ENCODE peak calls at places on chromosome 15, in ten cellular contexts. One of them, this sample, is unnamed. For H3K27me3, the result is how much of the 10 kb centered on the place peaks cover.

GRCh38 chr15:39833515-39833981 is 50.9 kb upstream of the FSIP1 start:
- DNase-seq in testis: no peak
- DNase-seq in brain microvascular endothelial cell: no peak
- DNase-seq in dorsolateral prefrontal cortex: no peak
- DNase-seq in AG04450: no peak
- DNase-seq in CD8-positive, alpha-beta T cell: no peak
- DNase-seq in BE2C: no peak
- DNase-seq in K562: no peak
- DNase-seq in right cardiac atrium: no peak
- DNase-seq in neuronal stem cell: no peak
- DNase-seq in this sample: no peak

GRCh38 chr15:53978248-53978906 is at the start of gene UNC13C:
- DNase-seq in CD8-positive, alpha-beta T cell: no peak
- DNase-seq in testis: peak
- DNase-seq in dorsolateral prefrontal cortex: peak
- DNase-seq in K562: no peak
- DNase-seq in AG04450: no peak
- DNase-seq in BE2C: peak
- DNase-seq in neuronal stem cell: peak
- DNase-seq in right cardiac atrium: peak
- DNase-seq in brain microvascular endothelial cell: peak
- DNase-seq in this sample: peak

GRCh38 chr15:100189849-100190248 is 151.9 kb downstream of the ADAMTS17 start:
- DNase-seq in dorsolateral prefrontal cortex: no peak
- DNase-seq in K562: no peak
- DNase-seq in neuronal stem cell: no peak
- DNase-seq in CD8-positive, alpha-beta T cell: no peak
- DNase-seq in right cardiac atrium: no peak
- DNase-seq in brain microvascular endothelial cell: no peak
- DNase-seq in AG04450: no peak
- DNase-seq in BE2C: peak
- DNase-seq in testis: no peak
- DNase-seq in this sample: no peak

GRCh38 chr15:45637552-45638033 is 2.8 kb downstream of the SQOR start:
- DNase-seq in testis: peak
- DNase-seq in right cardiac atrium: peak
- DNase-seq in AG04450: peak
- DNase-seq in brain microvascular endothelial cell: peak
- DNase-seq in neuronal stem cell: no peak
- DNase-seq in CD8-positive, alpha-beta T cell: peak
- DNase-seq in BE2C: no peak
- DNase-seq in dorsolateral prefrontal cortex: peak
- DNase-seq in K562: no peak
- DNase-seq in this sample: no peak

GRCh38 chr15:71685420-71685993 is 124.8 kb upstream of the NR2E3 start:
- DNase-seq in AG04450: no peak
- DNase-seq in testis: no peak
- DNase-seq in dorsolateral prefrontal cortex: no peak
- DNase-seq in BE2C: no peak
- DNase-seq in right cardiac atrium: no peak
- DNase-seq in brain microvascular endothelial cell: no peak
- DNase-seq in neuronal stem cell: no peak
- DNase-seq in K562: no peak
- DNase-seq in CD8-positive, alpha-beta T cell: no peak
- DNase-seq in this sample: no peak

GRCh38 chr15:72782993-72783562 is 480 bp downstream of the ADPGK start:
- DNase-seq in brain microvascular endothelial cell: no peak
- DNase-seq in dorsolateral prefrontal cortex: no peak
- DNase-seq in CD8-positive, alpha-beta T cell: peak
- DNase-seq in right cardiac atrium: peak
- DNase-seq in BE2C: no peak
- DNase-seq in testis: peak
- DNase-seq in neuronal stem cell: no peak
- DNase-seq in K562: no peak
- DNase-seq in AG04450: no peak
- DNase-seq in this sample: no peak

GRCh38 chr15:100663066-100663465 is 60.7 kb downstream of the ASB7 start:
- DNase-seq in brain microvascular endothelial cell: no peak
- DNase-seq in AG04450: no peak
- DNase-seq in neuronal stem cell: peak
- DNase-seq in right cardiac atrium: no peak
- DNase-seq in BE2C: peak
- DNase-seq in CD8-positive, alpha-beta T cell: no peak
- DNase-seq in testis: no peak
- DNase-seq in K562: peak
- DNase-seq in dorsolateral prefrontal cortex: no peak
- DNase-seq in this sample: peak

GRCh38 chr15:65521355-65521754 is 3.9 kb upstream of the DPP8 start:
- DNase-seq in testis: no peak
- DNase-seq in neuronal stem cell: no peak
- DNase-seq in CD8-positive, alpha-beta T cell: no peak
- DNase-seq in K562: no peak
- DNase-seq in BE2C: no peak
- DNase-seq in dorsolateral prefrontal cortex: no peak
- DNase-seq in brain microvascular endothelial cell: no peak
- DNase-seq in AG04450: no peak
- DNase-seq in right cardiac atrium: no peak
- DNase-seq in this sample: no peak

GRCh38 chr15:71396536-71397125 is 281.4 kb downstream of the THSD4 start:
- DNase-seq in neuronal stem cell: no peak
- DNase-seq in testis: no peak
- DNase-seq in K562: no peak
- DNase-seq in dorsolateral prefrontal cortex: no peak
- DNase-seq in BE2C: no peak
- DNase-seq in CD8-positive, alpha-beta T cell: no peak
- DNase-seq in AG04450: no peak
- DNase-seq in right cardiac atrium: no peak
- DNase-seq in brain microvascular endothelial cell: no peak
- DNase-seq in this sample: no peak

GRCh38 chr15:55485273-55485672 is 22.8 kb downstream of the DNAAF4 start:
- DNase-seq in dorsolateral prefrontal cortex: no peak
- DNase-seq in brain microvascular endothelial cell: no peak
- DNase-seq in right cardiac atrium: no peak
- DNase-seq in AG04450: no peak
- DNase-seq in neuronal stem cell: no peak
- DNase-seq in BE2C: no peak
- DNase-seq in testis: no peak
- DNase-seq in K562: no peak
- DNase-seq in CD8-positive, alpha-beta T cell: no peak
- DNase-seq in this sample: no peak

GRCh38 chr15:40925863-40926658 is 3.1 kb upstream of the DLL4 start:
- DNase-seq in CD8-positive, alpha-beta T cell: no peak
- DNase-seq in testis: no peak
- DNase-seq in brain microvascular endothelial cell: no peak
- DNase-seq in BE2C: no peak
- DNase-seq in dorsolateral prefrontal cortex: no peak
- DNase-seq in neuronal stem cell: no peak
- DNase-seq in K562: peak
- DNase-seq in right cardiac atrium: no peak
- DNase-seq in AG04450: no peak
- DNase-seq in this sample: peak

GRCh38 chr15:41936155-41936554 is 36.2 kb downstream of the EHD4 start:
- DNase-seq in AG04450: no peak
- DNase-seq in CD8-positive, alpha-beta T cell: no peak
- DNase-seq in right cardiac atrium: no peak
- DNase-seq in testis: no peak
- DNase-seq in dorsolateral prefrontal cortex: no peak
- DNase-seq in BE2C: no peak
- DNase-seq in brain microvascular endothelial cell: no peak
- DNase-seq in K562: no peak
- DNase-seq in neuronal stem cell: no peak
- DNase-seq in this sample: no peak

GRCh38 chr15:32861741-32862140 is 143.9 kb downstream of the GREM1 start:
- DNase-seq in right cardiac atrium: peak
- DNase-seq in K562: no peak
- DNase-seq in testis: peak
- DNase-seq in AG04450: no peak
- DNase-seq in brain microvascular endothelial cell: peak
- DNase-seq in neuronal stem cell: peak
- DNase-seq in dorsolateral prefrontal cortex: no peak
- DNase-seq in CD8-positive, alpha-beta T cell: no peak
- DNase-seq in BE2C: peak
- DNase-seq in this sample: peak

GRCh38 chr15:89444855-89445254 is 51.5 kb downstream of the RHCG start:
- DNase-seq in dorsolateral prefrontal cortex: no peak
- DNase-seq in right cardiac atrium: no peak
- DNase-seq in CD8-positive, alpha-beta T cell: no peak
- DNase-seq in K562: no peak
- DNase-seq in brain microvascular endothelial cell: no peak
- DNase-seq in testis: no peak
- DNase-seq in neuronal stem cell: no peak
- DNase-seq in AG04450: no peak
- DNase-seq in BE2C: no peak
- DNase-seq in this sample: peak
- H3K27me3 ChIP-seq in dorsolateral prefrontal cortex: under half
- H3K27me3 ChIP-seq in right cardiac atrium: under half
- H3K27me3 ChIP-seq in CD8-positive, alpha-beta T cell: under half
- H3K27me3 ChIP-seq in K562: half or more
- H3K27me3 ChIP-seq in brain microvascular endothelial cell: under half
- H3K27me3 ChIP-seq in testis: under half
- H3K27me3 ChIP-seq in neuronal stem cell: under half
- H3K27me3 ChIP-seq in AG04450: under half
- H3K27me3 ChIP-seq in BE2C: under half
- H3K27me3 ChIP-seq in this sample: under half

GRCh38 chr15:76345880-76346665 is 9.5 kb downstream of the ISL2 start:
- DNase-seq in K562: no peak
- DNase-seq in neuronal stem cell: no peak
- DNase-seq in right cardiac atrium: no peak
- DNase-seq in testis: no peak
- DNase-seq in brain microvascular endothelial cell: no peak
- DNase-seq in BE2C: no peak
- DNase-seq in CD8-positive, alpha-beta T cell: no peak
- DNase-seq in dorsolateral prefrontal cortex: no peak
- DNase-seq in AG04450: no peak
- DNase-seq in this sample: peak
- H3K4me3 ChIP-seq in K562: no peak
- H3K4me3 ChIP-seq in neuronal stem cell: peak
- H3K4me3 ChIP-seq in right cardiac atrium: peak
- H3K4me3 ChIP-seq in testis: peak
- H3K4me3 ChIP-seq in brain microvascular endothelial cell: peak
- H3K4me3 ChIP-seq in BE2C: peak
- H3K4me3 ChIP-seq in CD8-positive, alpha-beta T cell: peak
- H3K4me3 ChIP-seq in dorsolateral prefrontal cortex: peak
- H3K4me3 ChIP-seq in AG04450: peak
- H3K4me3 ChIP-seq in this sample: peak

GRCh38 chr15:91100561-91101355 is 701 bp downstream of the SV2B start:
- DNase-seq in CD8-positive, alpha-beta T cell: no peak
- DNase-seq in dorsolateral prefrontal cortex: no peak
- DNase-seq in brain microvascular endothelial cell: no peak
- DNase-seq in neuronal stem cell: no peak
- DNase-seq in BE2C: no peak
- DNase-seq in right cardiac atrium: no peak
- DNase-seq in K562: no peak
- DNase-seq in testis: no peak
- DNase-seq in AG04450: no peak
- DNase-seq in this sample: no peak
- H3K27me3 ChIP-seq in CD8-positive, alpha-beta T cell: under half
- H3K27me3 ChIP-seq in dorsolateral prefrontal cortex: under half
- H3K27me3 ChIP-seq in brain microvascular endothelial cell: under half
- H3K27me3 ChIP-seq in neuronal stem cell: under half
- H3K27me3 ChIP-seq in BE2C: half or more
- H3K27me3 ChIP-seq in right cardiac atrium: under half
- H3K27me3 ChIP-seq in K562: under half
- H3K27me3 ChIP-seq in testis: under half
- H3K27me3 ChIP-seq in AG04450: under half
- H3K27me3 ChIP-seq in this sample: half or more

GRCh38 chr15:70061696-70062270 is 35.9 kb downstream of the TLE3 start:
- DNase-seq in AG04450: no peak
- DNase-seq in neuronal stem cell: no peak
- DNase-seq in brain microvascular endothelial cell: no peak
- DNase-seq in CD8-positive, alpha-beta T cell: no peak
- DNase-seq in K562: no peak
- DNase-seq in right cardiac atrium: no peak
- DNase-seq in dorsolateral prefrontal cortex: no peak
- DNase-seq in testis: no peak
- DNase-seq in BE2C: no peak
- DNase-seq in this sample: no peak
- H3K4me3 ChIP-seq in AG04450: no peak
- H3K4me3 ChIP-seq in neuronal stem cell: no peak
- H3K4me3 ChIP-seq in brain microvascular endothelial cell: peak
- H3K4me3 ChIP-seq in CD8-positive, alpha-beta T cell: no peak
- H3K4me3 ChIP-seq in K562: no peak
- H3K4me3 ChIP-seq in right cardiac atrium: no peak
- H3K4me3 ChIP-seq in dorsolateral prefrontal cortex: peak
- H3K4me3 ChIP-seq in testis: no peak
- H3K4me3 ChIP-seq in BE2C: peak
- H3K4me3 ChIP-seq in this sample: no peak

GRCh38 chr15:69574506-69574905 is 121.9 kb downstream of the RPLP1 start:
- DNase-seq in K562: no peak
- DNase-seq in BE2C: no peak
- DNase-seq in right cardiac atrium: no peak
- DNase-seq in testis: no peak
- DNase-seq in AG04450: no peak
- DNase-seq in brain microvascular endothelial cell: no peak
- DNase-seq in neuronal stem cell: no peak
- DNase-seq in dorsolateral prefrontal cortex: no peak
- DNase-seq in CD8-positive, alpha-beta T cell: no peak
- DNase-seq in this sample: no peak
- H3K27me3 ChIP-seq in K562: under half
- H3K27me3 ChIP-seq in BE2C: under half
- H3K27me3 ChIP-seq in right cardiac atrium: under half
- H3K27me3 ChIP-seq in testis: under half
- H3K27me3 ChIP-seq in AG04450: under half
- H3K27me3 ChIP-seq in brain microvascular endothelial cell: under half
- H3K27me3 ChIP-seq in neuronal stem cell: under half
- H3K27me3 ChIP-seq in dorsolateral prefrontal cortex: under half
- H3K27me3 ChIP-seq in CD8-positive, alpha-beta T cell: under half
- H3K27me3 ChIP-seq in this sample: under half